ENCODE peak calls at places on chromosomes 4 and X, in six cellular contexts. K, I, A, X, Y and B are unnamed samples.

GRCh38 chr4:1398686-1399507 is 7.3 kb downstream of the NKX1-1 start:
- DNase-seq in I (no peak), X (no peak), Y (no peak), K (no peak), A (peak; percentile 31), B (peak; percentile 63)

GRCh38 chrX:34638116-34638515 is 19.0 kb downstream of the TMEM47 start:
- DNase-seq in A (no peak), Y (no peak), I (no peak), X (peak; percentile 16), K (no peak), B (no peak)

GRCh38 chrX:30951003-30951402 is 61.9 kb upstream of the TAB3 start:
- DNase-seq in Y (no peak), K (no peak), A (no peak), X (no peak), I (peak; percentile 0), B (no peak)

GRCh38 chrX:19272452-19272851 is 71.3 kb upstream of the PDHA1 start:
- DNase-seq in Y (no peak), A (no peak), X (no peak), K (no peak), I (no peak), B (no peak)

GRCh38 chr4:185272232-185272631 is 62.8 kb downstream of the SNX25 start:
- DNase-seq in Y (no peak), K (no peak), I (no peak), X (no peak), A (no peak), B (no peak)

GRCh38 chr4:109730294-109731051 is 603 bp upstream of the PLA2G12A start:
- DNase-seq in Y (peak; percentile 36), K (no peak), A (no peak), I (peak; percentile 30), X (peak; percentile 69), B (peak; percentile 72)

GRCh38 chrX:45351478-45351877 is 150.8 kb upstream of the DIPK2B start:
- DNase-seq in X (no peak), I (peak; percentile 2), K (no peak), A (no peak), Y (no peak), B (no peak)

GRCh38 chr4:134326866-134327265 is 125.3 kb upstream of the PABPC4L start:
- DNase-seq in K (no peak), Y (no peak), X (no peak), A (no peak), I (no peak), B (no peak)

GRCh38 chrX:68304602-68305001 is 128.7 kb downstream of the OPHN1 start:
- DNase-seq in K (no peak), A (no peak), I (no peak), Y (no peak), X (no peak), B (no peak)

GRCh38 chr4:3531306-3531886 is 826 bp downstream of the LRPAP1 start:
- DNase-seq in X (no peak), I (peak; percentile 41), A (no peak), Y (no peak), K (no peak), B (no peak)

GRCh38 chr4:185709802-185710486 is 102.0 kb downstream of the SORBS2 start:
- DNase-seq in K (no peak), I (no peak), A (no peak), Y (no peak), X (no peak), B (no peak)

GRCh38 chr4:173191623-173192041 is 23.0 kb downstream of the GALNT7 start:
- DNase-seq in K (no peak), X (no peak), Y (no peak), A (no peak), I (peak; percentile 68), B (no peak)

GRCh38 chrX:30627818-30628652 is 25.2 kb upstream of the GK start:
- DNase-seq in K (no peak), Y (peak; percentile 11), A (no peak), I (no peak), X (no peak), B (no peak)

GRCh38 chr4:139889194-139889762 is 223.7 kb downstream of the MGST2 start:
- DNase-seq in K (no peak), A (no peak), X (no peak), I (peak; percentile 58), Y (no peak), B (no peak)

GRCh38 chr4:158176108-158176507 is 3.3 kb upstream of the GASK1B start:
- DNase-seq in I (peak; percentile 38), A (no peak), K (no peak), Y (peak; percentile 40), X (peak; percentile 59), B (no peak)

GRCh38 chr4:3293410-3294391 is 880 bp downstream of the RGS12 start:
- DNase-seq in K (no peak), I (no peak), Y (no peak), X (no peak), A (no peak), B (peak; percentile 72)

GRCh38 chrX:119374736-119375135 is 24.4 kb upstream of the SLC25A43 start:
- DNase-seq in Y (no peak), A (no peak), X (no peak), K (no peak), I (peak; percentile 11), B (no peak)

GRCh38 chr4:6009452-6009851 is 8.8 kb downstream of the C4orf50 start:
- DNase-seq in Y (no peak), I (no peak), A (no peak), K (no peak), X (no peak), B (no peak)

GRCh38 chrX:130211415-130212186 is 39.8 kb downstream of the RAB33A start:
- DNase-seq in Y (no peak), I (no peak), X (no peak), K (no peak), A (no peak), B (no peak)

GRCh38 chr4:80336582-80336981 is 1.1 kb downstream of the CFAP299 start:
- DNase-seq in X (peak; percentile 35), A (no peak), I (peak; percentile 44), Y (peak; percentile 30), K (no peak), B (no peak)

GRCh38 chr4:104489731-104490095 is 5.0 kb downstream of the CXXC4 start:
- DNase-seq in X (no peak), K (no peak), Y (no peak), I (no peak), A (no peak), B (no peak)

GRCh38 chr4:124325676-124326075 is 386.9 kb downstream of the ANKRD50 start:
- DNase-seq in X (no peak), Y (no peak), I (no peak), A (no peak), K (no peak), B (no peak)

GRCh38 chr4:742096-742741 is 36.6 kb downstream of the PCGF3 start:
- DNase-seq in I (no peak), X (no peak), Y (no peak), K (no peak), A (no peak), B (no peak)

GRCh38 chrX:24619647-24620046 is 27.5 kb downstream of the PCYT1B start:
- DNase-seq in K (no peak), X (peak; percentile 6), I (no peak), Y (no peak), A (no peak), B (no peak)

GRCh38 chr4:8307714-8308113 is 38.2 kb downstream of the HTRA3 start:
- DNase-seq in I (no peak), A (no peak), X (no peak), K (no peak), Y (no peak), B (no peak)

GRCh38 chr4:8308144-8308543 is 38.6 kb downstream of the HTRA3 start:
- DNase-seq in K (no peak), Y (no peak), A (no peak), I (no peak), X (no peak), B (no peak)

GRCh38 chr4:8310306-8310705 is 40.8 kb downstream of the HTRA3 start:
- DNase-seq in A (no peak), Y (no peak), K (no peak), X (no peak), I (no peak), B (no peak)

GRCh38 chr4:8307126-8307525 is 37.6 kb downstream of the HTRA3 start:
- DNase-seq in Y (no peak), A (no peak), X (no peak), I (no peak), K (no peak), B (no peak)

DNA sequence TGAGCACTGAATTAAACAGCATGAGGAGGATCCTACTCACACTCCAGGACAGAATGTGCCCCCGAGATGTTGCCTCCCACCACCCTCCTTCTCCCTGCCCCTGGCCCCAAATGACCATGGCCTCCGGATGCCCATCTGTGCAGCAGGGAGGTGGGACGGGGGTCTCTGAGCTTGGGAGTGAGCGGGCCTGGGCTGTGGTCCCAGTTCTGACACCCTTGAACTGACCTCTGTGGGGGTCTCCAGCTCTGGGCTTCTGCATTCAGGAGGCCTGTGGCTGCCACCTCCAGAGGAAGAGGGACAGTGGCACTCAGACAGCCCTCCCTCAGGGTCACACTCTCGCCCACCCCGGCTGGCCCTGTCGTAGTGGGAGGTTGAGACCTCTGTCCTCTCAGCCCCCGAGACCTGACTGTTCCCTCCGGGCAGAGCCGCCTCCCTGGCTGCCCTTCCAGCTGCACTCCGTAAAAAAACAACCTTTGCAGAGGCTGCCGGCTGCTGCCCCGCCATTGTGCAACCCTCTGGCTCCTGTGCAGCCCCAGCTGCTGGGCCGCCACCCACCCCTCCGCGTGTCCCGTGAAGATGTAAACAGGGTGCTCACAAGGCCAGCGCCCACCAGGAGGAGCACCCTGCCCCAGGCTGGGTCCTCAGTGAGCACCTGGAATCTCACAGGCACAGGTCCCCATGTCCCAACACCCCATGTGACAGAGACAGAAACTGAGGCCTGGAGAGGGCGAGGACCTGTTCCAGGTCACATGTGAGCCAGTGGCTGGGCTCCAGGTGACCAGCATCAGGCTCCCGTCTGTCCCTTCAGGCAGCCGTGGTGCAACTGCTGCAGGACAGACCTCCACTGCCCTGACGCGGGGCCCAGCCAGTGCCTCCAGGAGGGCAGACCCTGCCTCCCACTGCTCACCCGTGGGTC is 39.6 kb downstream of the HTRA3 start:
- DNase-seq in I (no peak), A (no peak), X (no peak), K (no peak), Y (no peak), B (no peak)
- TF ChIP-seq CTCF in I (no peak), A (no peak), X (no peak), K (no peak), Y (no peak), B (no peak)

GRCh38 chrX:153924149-153924861 is 1.8 kb downstream of the ARHGAP4 start:
- DNase-seq in A (peak; percentile 57), X (peak; percentile 35), Y (no peak), K (no peak), I (no peak), B (no peak)
- TF ChIP-seq CTCF in A (peak; percentile 20), X (peak; percentile 16), Y (no peak), K (peak; percentile 38), I (no peak), B (peak; percentile 51)

GRCh38 chrX:102950908-102951866 is 14.1 kb downstream of the RAB40AL start:
- DNase-seq in I (peak; percentile 16), K (peak; percentile 13), X (peak; percentile 46), A (peak; percentile 39), Y (peak; percentile 66), B (no peak)
- TF ChIP-seq CTCF in I (peak; percentile 17), K (peak; percentile 66), X (peak; percentile 45), A (peak; percentile 76), Y (peak; percentile 64), B (peak; percentile 73)

DNA sequence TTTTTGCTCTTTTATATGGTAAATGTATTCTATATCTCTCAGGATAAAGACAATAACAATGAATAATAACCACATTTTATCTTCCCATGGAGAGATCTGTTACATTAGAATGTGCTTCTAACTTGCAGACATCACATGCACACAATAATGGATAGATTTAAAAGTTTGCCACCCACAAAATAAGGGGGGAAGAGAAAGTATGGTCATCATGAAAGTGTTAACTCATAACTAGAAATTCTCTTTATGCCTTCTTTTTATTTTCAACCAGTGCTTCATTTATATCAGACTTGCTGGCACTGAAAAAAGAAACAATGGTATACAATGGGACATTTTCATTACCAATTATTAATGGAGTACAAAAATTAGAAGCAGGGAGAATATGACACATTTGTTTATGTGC is 470.0 kb downstream of the FAT4 start:
- DNase-seq in X (no peak), A (no peak), I (no peak), Y (no peak), K (no peak), B (no peak)
- TF ChIP-seq CTCF in X (no peak), A (no peak), I (no peak), Y (no peak), K (no peak), B (no peak)